ENCODE peak calls at places on chromosome 9, in nine cellular contexts. L is stomach; H is activated B cell treated with CpG ODN at 0.5 μM for 24 hours; Q is neural progenitor cell; U is activated gamma-delta T cell; P is effector CD4-positive, alpha-beta T cell; B is GM03348; M is SHP77; F is AG04450. X is an unnamed sample.

GRCh38 chr9:81074261-81074660 is 615.1 kb downstream of the TLE1 start:
- DNase-seq in L (no peak), H (no peak), Q (no peak), U (no peak), P (no peak), B (no peak), M (no peak), F (no peak), X (no peak)

GRCh38 chr9:115883467-115884329 is 269.9 kb upstream of the PAPPA start:
- DNase-seq in L (peak), H (no peak), Q (peak), U (no peak), P (no peak), B (peak), M (peak), F (peak), X (peak)

GRCh38 chr9:19161257-19162025 is 34.1 kb upstream of the PLIN2 start:
- DNase-seq in L (peak), H (no peak), Q (no peak), U (no peak), P (peak), B (peak), M (no peak), F (peak), X (peak)

GRCh38 chr9:128136816-128137793 is 9.6 kb upstream of the PTGES2 start:
- DNase-seq in L (no peak), H (no peak), Q (no peak), U (no peak), P (no peak), B (peak), M (no peak), F (peak), X (peak)

GRCh38 chr9:130447193-130447816 is 2.5 kb downstream of the ASS1 start:
- DNase-seq in L (no peak), H (no peak), Q (no peak), U (no peak), P (no peak), B (no peak), M (no peak), F (no peak), X (no peak)

GRCh38 chr9:119020284-119020683 is 349.0 kb downstream of the BRINP1 start:
- DNase-seq in L (no peak), H (no peak), Q (no peak), U (no peak), P (no peak), B (no peak), M (no peak), F (no peak), X (no peak)

GRCh38 chr9:115494958-115495690 is 377.2 kb upstream of the TNC start:
- DNase-seq in L (no peak), H (no peak), Q (no peak), U (no peak), P (no peak), B (no peak), M (no peak), F (no peak), X (no peak)

GRCh38 chr9:88420227-88420626 is 32.0 kb downstream of the SPIN1 start:
- DNase-seq in L (no peak), H (no peak), Q (no peak), U (no peak), P (no peak), B (no peak), M (no peak), F (no peak), X (no peak)

GRCh38 chr9:80492221-80492620 is 920.5 kb downstream of the TLE4 start:
- DNase-seq in L (peak), H (no peak), Q (no peak), U (no peak), P (no peak), B (no peak), M (no peak), F (no peak), X (peak)

GRCh38 chr9:134663084-134663483 is 21.5 kb downstream of the COL5A1 start:
- DNase-seq in L (no peak), H (no peak), Q (no peak), U (no peak), P (no peak), B (no peak), M (no peak), F (no peak), X (no peak)

GRCh38 chr9:68740561-68740960 is 35.5 kb downstream of the PIP5K1B start:
- DNase-seq in L (peak), H (no peak), Q (no peak), U (no peak), P (no peak), B (no peak), M (peak), F (no peak), X (no peak)

GRCh38 chr9:108830292-108830691 is 25.5 kb downstream of the ACTL7B start:
- DNase-seq in L (no peak), H (no peak), Q (no peak), U (no peak), P (no peak), B (no peak), M (no peak), F (no peak), X (no peak)

X was measured in AG08396.